ENCODE peak calls at places on chromosome 6, in four cellular contexts. I, K, G and N are unnamed samples.

GRCh38 chr6:36265744-36266143 is 4.1 kb upstream of the PNPLA1 start:
- DNase-seq in I (no peak), K (no peak), G (no peak), N (no peak)

GRCh38 chr6:166434336-166434735 is 51.6 kb upstream of the MPC1 start:
- DNase-seq in I (no peak), K (no peak), G (no peak), N (peak)

GRCh38 chr6:169251371-169251802 is 2.3 kb downstream of the THBS2 start:
- DNase-seq in I (no peak), K (no peak), G (no peak), N (no peak)

GRCh38 chr6:43297644-43298564 is at the start of gene SLC22A7:
- DNase-seq in I (no peak), K (no peak), G (no peak), N (no peak)

GRCh38 chr6:41255638-41256246 is 27.6 kb downstream of the TREML4 start:
- DNase-seq in I (no peak), K (no peak), G (no peak), N (no peak)

GRCh38 chr6:137852811-137853210 is 14.2 kb upstream of the TNFAIP3 start:
- DNase-seq in I (no peak), K (no peak), G (no peak), N (no peak)

GRCh38 chr6:44487002-44487401 is 99.5 kb downstream of the CDC5L start:
- DNase-seq in I (no peak), K (no peak), G (no peak), N (no peak)

GRCh38 chr6:164612731-164613130 is 696.7 kb downstream of the C6orf118 start:
- DNase-seq in I (no peak), K (peak), G (no peak), N (no peak)

GRCh38 chr6:144331610-144332009 is 46.5 kb downstream of the UTRN start:
- DNase-seq in I (peak), K (peak), G (no peak), N (no peak)

GRCh38 chr6:96520039-96520850 is 1.4 kb upstream of the UFL1 start:
- DNase-seq in I (peak), K (peak), G (no peak), N (peak)

GRCh38 chr6:136347847-136348246 is 58.2 kb upstream of the BCLAF1 start:
- DNase-seq in I (no peak), K (no peak), G (no peak), N (no peak)

GRCh38 chr6:113695506-113695905 is 161.6 kb upstream of the MARCKS start:
- DNase-seq in I (peak), K (no peak), G (no peak), N (no peak)

GRCh38 chr6:112799889-112800288 is 452.8 kb downstream of the RFPL4B start:
- DNase-seq in I (no peak), K (no peak), G (no peak), N (no peak)

GRCh38 chr6:42012501-42013133 is 37.7 kb upstream of the TAF8 start:
- DNase-seq in I (no peak), K (no peak), G (no peak), N (no peak)

GRCh38 chr6:111894272-111894671 is 21.0 kb upstream of the FYN start:
- DNase-seq in I (peak), K (no peak), G (no peak), N (no peak)

GRCh38 chr6:56556751-56557540 is 85.7 kb downstream of the DST start:
- DNase-seq in I (no peak), K (no peak), G (no peak), N (no peak)

GRCh38 chr6:83193747-83194582 is 808 bp downstream of the RWDD2A start:
- DNase-seq in I (no peak), K (peak), G (peak), N (peak)

GRCh38 chr6:128368213-128369000 is 152.0 kb downstream of the PTPRK start:
- DNase-seq in I (no peak), K (no peak), G (no peak), N (no peak)

GRCh38 chr6:150547511-150548222 is 52.0 kb upstream of the PLEKHG1 start:
- DNase-seq in I (no peak), K (peak), G (no peak), N (peak)

GRCh38 chr6:76861403-76861802 is 601.9 kb downstream of the HTR1B start:
- DNase-seq in I (no peak), K (peak), G (no peak), N (peak)

GRCh38 chr6:39834278-39834677 is 42.1 kb downstream of the DAAM2 start:
- DNase-seq in I (no peak), K (no peak), G (no peak), N (no peak)

GRCh38 chr6:28543671-28544131 is 18.0 kb downstream of the GPX5 start:
- DNase-seq in I (no peak), K (peak), G (no peak), N (peak)

GRCh38 chr6:124974770-124975377 is 12.6 kb downstream of the RNF217 start:
- DNase-seq in I (no peak), K (no peak), G (no peak), N (no peak)

DNA sequence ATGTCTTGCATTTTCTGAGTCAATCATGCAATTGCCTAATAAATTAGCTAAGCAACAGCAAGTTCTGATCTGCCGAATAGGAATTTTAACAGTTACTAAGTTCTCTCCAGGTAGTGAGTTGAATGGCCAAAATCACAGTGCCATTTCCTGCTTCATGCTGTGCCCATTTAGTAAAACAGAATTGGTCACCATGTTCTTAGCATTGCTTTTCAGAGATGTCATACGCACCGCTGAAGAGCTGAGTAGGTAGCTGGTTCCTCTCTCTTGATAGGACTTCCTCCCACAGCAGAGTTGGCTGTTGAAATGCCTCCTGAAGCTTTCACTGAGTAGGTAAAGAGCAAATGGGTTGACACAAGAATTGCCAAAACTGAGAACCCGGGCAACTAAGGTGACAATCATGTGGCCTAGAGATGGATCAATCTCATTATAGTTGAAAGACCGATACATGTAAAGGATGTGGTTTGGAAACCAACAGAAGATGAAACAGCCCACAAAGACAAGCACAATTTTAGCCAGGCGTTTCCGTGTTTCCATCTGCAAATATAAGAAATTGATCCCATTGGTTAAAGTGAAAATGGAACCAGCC is 57.1 kb upstream of the GJE1 start:
- DNase-seq in I (no peak), K (peak), G (no peak), N (no peak)
- H4K5ac ChIP-seq in I (no peak), K (no peak), G (no peak), N (no peak)

GRCh38 chr6:158269657-158270056 is 42.6 kb upstream of the TULP4 start:
- DNase-seq in I (no peak), K (no peak), G (no peak), N (no peak)

GRCh38 chr6:158270389-158271127 is 41.7 kb upstream of the TULP4 start:
- DNase-seq in I (no peak), K (no peak), G (no peak), N (no peak)

GRCh38 chr6:158278015-158278414 is 34.2 kb upstream of the TULP4 start:
- DNase-seq in I (no peak), K (no peak), G (no peak), N (no peak)

GRCh38 chr6:158268361-158269147 is 43.7 kb upstream of the TULP4 start:
- DNase-seq in I (no peak), K (no peak), G (no peak), N (no peak)

DNA sequence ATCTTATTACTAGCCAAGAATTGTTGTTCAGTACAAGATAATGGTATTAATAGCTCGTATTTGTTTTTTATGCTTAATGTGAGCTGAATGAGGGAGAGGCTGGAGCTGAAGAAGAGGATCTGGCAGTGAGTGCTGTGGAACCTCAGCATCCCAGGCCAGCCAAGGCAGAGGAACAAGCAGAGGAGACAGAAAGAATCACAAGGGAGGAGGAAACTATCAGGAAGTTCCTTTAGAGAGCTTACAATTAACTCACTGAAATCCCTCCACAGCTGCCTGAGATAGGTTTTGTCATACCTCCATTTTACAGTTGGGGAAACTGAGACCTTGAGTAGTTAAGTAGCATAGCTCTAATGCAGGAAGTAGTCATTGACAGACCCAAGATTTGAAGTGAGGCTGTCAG is 39.9 kb upstream of the TULP4 start:
- DNase-seq in I (no peak), K (no peak), G (no peak), N (no peak)
- H4K5ac ChIP-seq in I (no peak), K (no peak), G (no peak), N (no peak)

DNA sequence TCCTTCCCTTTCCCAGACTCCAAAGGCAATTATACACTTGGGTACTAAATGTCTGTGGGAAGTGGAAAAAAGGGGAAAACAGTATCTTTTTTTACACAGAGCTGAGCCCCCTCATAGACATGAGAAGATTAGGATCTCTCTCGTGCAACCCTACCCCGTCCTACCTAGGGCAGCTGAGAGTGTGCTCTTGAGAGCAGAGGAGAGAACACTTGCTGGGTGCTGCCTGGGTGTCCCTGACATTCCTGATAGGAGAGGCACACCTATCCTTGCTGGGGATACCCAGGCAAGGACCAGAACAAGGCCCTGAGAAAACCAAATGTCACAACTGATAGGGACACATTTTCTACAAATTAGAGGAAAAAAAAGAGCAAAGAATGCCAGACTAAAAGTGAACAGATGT is 81.2 kb downstream of the PREP start:
- DNase-seq in I (no peak), K (no peak), G (no peak), N (no peak)
- H4K5ac ChIP-seq in I (no peak), K (no peak), G (no peak), N (no peak)

GRCh38 chr6:119226089-119226488 is 123.5 kb downstream of the MAN1A1 start:
- DNase-seq in I (no peak), K (no peak), G (no peak), N (no peak)

GRCh38 chr6:119224095-119224701 is 125.4 kb downstream of the MAN1A1 start:
- DNase-seq in I (no peak), K (no peak), G (no peak), N (no peak)

GRCh38 chr6:119230160-119230559 is 119.4 kb downstream of the MAN1A1 start:
- DNase-seq in I (no peak), K (no peak), G (no peak), N (no peak)

GRCh38 chr6:119231394-119231793 is 118.2 kb downstream of the MAN1A1 start:
- DNase-seq in I (no peak), K (no peak), G (no peak), N (no peak)

GRCh38 chr6:119227377-119227776 is 122.2 kb downstream of the MAN1A1 start:
- DNase-seq in I (no peak), K (no peak), G (no peak), N (no peak)
- H4K5ac ChIP-seq in I (no peak), K (no peak), G (no peak), N (no peak)